ENCODE peak calls at places on chromosomes 3 and 15, in ten cellular contexts. One of them, this sample, is unnamed.
A peak's percentile ranks its signal among the peaks of the same experiment; 100 is the strongest.

GRCh38 chr3:47652142-47652541 is 73.5 kb upstream of the CSPG5 start:
- DNase-seq in amniotic stem cell: no peak
- DNase-seq in HFF-Myc: no peak
- DNase-seq in H54: no peak
- DNase-seq in stimulated activated CD4-positive, alpha-beta T cell treated with anti-CD3 and anti-CD28 coated beads, Interleukin-1b, Interleukin-23, amount 100 ng/mL, for 24 hours: no peak
- DNase-seq in ACHN: no peak
- DNase-seq in EL: no peak
- DNase-seq in NCI-H1417: peak; percentile 24
- DNase-seq in renal cortical epithelial cell: no peak
- DNase-seq in dermis microvascular lymphatic vessel endothelial cell: no peak
- DNase-seq in this sample: no peak

GRCh38 chr3:72006631-72007556 is 221.9 kb upstream of the PROK2 start:
- DNase-seq in stimulated activated CD4-positive, alpha-beta T cell treated with anti-CD3 and anti-CD28 coated beads, Interleukin-1b, Interleukin-23, amount 100 ng/mL, for 24 hours: no peak
- DNase-seq in renal cortical epithelial cell: no peak
- DNase-seq in amniotic stem cell: no peak
- DNase-seq in EL: no peak
- DNase-seq in HFF-Myc: no peak
- DNase-seq in H54: no peak
- DNase-seq in dermis microvascular lymphatic vessel endothelial cell: no peak
- DNase-seq in NCI-H1417: no peak
- DNase-seq in ACHN: no peak
- DNase-seq in this sample: no peak

GRCh38 chr3:134078169-134078821 is 48.6 kb upstream of the SLCO2A1 start:
- DNase-seq in ACHN: no peak
- DNase-seq in dermis microvascular lymphatic vessel endothelial cell: no peak
- DNase-seq in renal cortical epithelial cell: peak; percentile 20
- DNase-seq in H54: no peak
- DNase-seq in NCI-H1417: no peak
- DNase-seq in HFF-Myc: no peak
- DNase-seq in amniotic stem cell: no peak
- DNase-seq in EL: peak; percentile 70
- DNase-seq in stimulated activated CD4-positive, alpha-beta T cell treated with anti-CD3 and anti-CD28 coated beads, Interleukin-1b, Interleukin-23, amount 100 ng/mL, for 24 hours: no peak
- DNase-seq in this sample: no peak

GRCh38 chr3:150055332-150055731 is 84.6 kb upstream of the PFN2 start:
- DNase-seq in ACHN: no peak
- DNase-seq in NCI-H1417: peak; percentile 59
- DNase-seq in HFF-Myc: no peak
- DNase-seq in H54: no peak
- DNase-seq in stimulated activated CD4-positive, alpha-beta T cell treated with anti-CD3 and anti-CD28 coated beads, Interleukin-1b, Interleukin-23, amount 100 ng/mL, for 24 hours: no peak
- DNase-seq in dermis microvascular lymphatic vessel endothelial cell: no peak
- DNase-seq in EL: no peak
- DNase-seq in renal cortical epithelial cell: no peak
- DNase-seq in amniotic stem cell: no peak
- DNase-seq in this sample: no peak

GRCh38 chr3:52792961-52793695 is 1.5 kb upstream of the ITIH3 start:
- DNase-seq in amniotic stem cell: no peak
- DNase-seq in ACHN: no peak
- DNase-seq in H54: peak; percentile 29
- DNase-seq in NCI-H1417: no peak
- DNase-seq in renal cortical epithelial cell: no peak
- DNase-seq in HFF-Myc: no peak
- DNase-seq in EL: peak; percentile 21
- DNase-seq in dermis microvascular lymphatic vessel endothelial cell: no peak
- DNase-seq in stimulated activated CD4-positive, alpha-beta T cell treated with anti-CD3 and anti-CD28 coated beads, Interleukin-1b, Interleukin-23, amount 100 ng/mL, for 24 hours: no peak
- DNase-seq in this sample: no peak

GRCh38 chr3:177460100-177460499 is 262.8 kb upstream of the TBL1XR1 start:
- DNase-seq in HFF-Myc: no peak
- DNase-seq in dermis microvascular lymphatic vessel endothelial cell: no peak
- DNase-seq in EL: no peak
- DNase-seq in amniotic stem cell: no peak
- DNase-seq in ACHN: no peak
- DNase-seq in renal cortical epithelial cell: no peak
- DNase-seq in stimulated activated CD4-positive, alpha-beta T cell treated with anti-CD3 and anti-CD28 coated beads, Interleukin-1b, Interleukin-23, amount 100 ng/mL, for 24 hours: no peak
- DNase-seq in NCI-H1417: no peak
- DNase-seq in H54: no peak
- DNase-seq in this sample: no peak

GRCh38 chr3:112000971-112001370 is 2.2 kb downstream of the TAGLN3 start:
- DNase-seq in H54: no peak
- DNase-seq in NCI-H1417: peak; percentile 25
- DNase-seq in EL: no peak
- DNase-seq in HFF-Myc: no peak
- DNase-seq in ACHN: no peak
- DNase-seq in renal cortical epithelial cell: no peak
- DNase-seq in amniotic stem cell: no peak
- DNase-seq in dermis microvascular lymphatic vessel endothelial cell: no peak
- DNase-seq in stimulated activated CD4-positive, alpha-beta T cell treated with anti-CD3 and anti-CD28 coated beads, Interleukin-1b, Interleukin-23, amount 100 ng/mL, for 24 hours: no peak
- DNase-seq in this sample: no peak

GRCh38 chr3:3699816-3700633 is 99.2 kb upstream of the LRRN1 start:
- DNase-seq in ACHN: peak; percentile 3
- DNase-seq in NCI-H1417: peak; percentile 3
- DNase-seq in stimulated activated CD4-positive, alpha-beta T cell treated with anti-CD3 and anti-CD28 coated beads, Interleukin-1b, Interleukin-23, amount 100 ng/mL, for 24 hours: no peak
- DNase-seq in dermis microvascular lymphatic vessel endothelial cell: no peak
- DNase-seq in HFF-Myc: no peak
- DNase-seq in renal cortical epithelial cell: peak; percentile 81
- DNase-seq in EL: no peak
- DNase-seq in amniotic stem cell: no peak
- DNase-seq in H54: no peak
- DNase-seq in this sample: no peak

GRCh38 chr15:70291295-70291694 is 193.6 kb upstream of the TLE3 start:
- DNase-seq in dermis microvascular lymphatic vessel endothelial cell: no peak
- DNase-seq in H54: no peak
- DNase-seq in stimulated activated CD4-positive, alpha-beta T cell treated with anti-CD3 and anti-CD28 coated beads, Interleukin-1b, Interleukin-23, amount 100 ng/mL, for 24 hours: no peak
- DNase-seq in amniotic stem cell: no peak
- DNase-seq in NCI-H1417: no peak
- DNase-seq in HFF-Myc: no peak
- DNase-seq in renal cortical epithelial cell: no peak
- DNase-seq in EL: no peak
- DNase-seq in ACHN: no peak
- DNase-seq in this sample: no peak

GRCh38 chr3:37519661-37520060 is 342.0 kb upstream of the CTDSPL start:
- DNase-seq in HFF-Myc: no peak
- DNase-seq in stimulated activated CD4-positive, alpha-beta T cell treated with anti-CD3 and anti-CD28 coated beads, Interleukin-1b, Interleukin-23, amount 100 ng/mL, for 24 hours: no peak
- DNase-seq in ACHN: no peak
- DNase-seq in NCI-H1417: no peak
- DNase-seq in dermis microvascular lymphatic vessel endothelial cell: no peak
- DNase-seq in renal cortical epithelial cell: no peak
- DNase-seq in amniotic stem cell: no peak
- DNase-seq in EL: no peak
- DNase-seq in H54: no peak
- DNase-seq in this sample: no peak

GRCh38 chr3:43691120-43692002 is 623 bp downstream of the ABHD5 start:
- DNase-seq in ACHN: peak; percentile 63
- DNase-seq in renal cortical epithelial cell: peak; percentile 44
- DNase-seq in H54: peak; percentile 46
- DNase-seq in amniotic stem cell: no peak
- DNase-seq in NCI-H1417: peak; percentile 44
- DNase-seq in dermis microvascular lymphatic vessel endothelial cell: no peak
- DNase-seq in HFF-Myc: no peak
- DNase-seq in stimulated activated CD4-positive, alpha-beta T cell treated with anti-CD3 and anti-CD28 coated beads, Interleukin-1b, Interleukin-23, amount 100 ng/mL, for 24 hours: peak; percentile 17
- DNase-seq in EL: peak; percentile 66
- DNase-seq in this sample: peak; percentile 44

GRCh38 chr3:40845447-40845846 is 320.7 kb downstream of the ZNF621 start:
- DNase-seq in ACHN: no peak
- DNase-seq in EL: no peak
- DNase-seq in stimulated activated CD4-positive, alpha-beta T cell treated with anti-CD3 and anti-CD28 coated beads, Interleukin-1b, Interleukin-23, amount 100 ng/mL, for 24 hours: no peak
- DNase-seq in HFF-Myc: no peak
- DNase-seq in dermis microvascular lymphatic vessel endothelial cell: no peak
- DNase-seq in renal cortical epithelial cell: no peak
- DNase-seq in NCI-H1417: no peak
- DNase-seq in amniotic stem cell: no peak
- DNase-seq in H54: no peak
- DNase-seq in this sample: no peak

GRCh38 chr3:108180214-108180613 is 42.0 kb downstream of the IFT57 start:
- DNase-seq in HFF-Myc: no peak
- DNase-seq in NCI-H1417: no peak
- DNase-seq in renal cortical epithelial cell: peak; percentile 46
- DNase-seq in dermis microvascular lymphatic vessel endothelial cell: no peak
- DNase-seq in amniotic stem cell: no peak
- DNase-seq in EL: peak; percentile 75
- DNase-seq in stimulated activated CD4-positive, alpha-beta T cell treated with anti-CD3 and anti-CD28 coated beads, Interleukin-1b, Interleukin-23, amount 100 ng/mL, for 24 hours: no peak
- DNase-seq in H54: no peak
- DNase-seq in ACHN: no peak
- DNase-seq in this sample: no peak

GRCh38 chr3:46998121-46998851 is 18.8 kb downstream of the NBEAL2 start:
- DNase-seq in ACHN: peak; percentile 49
- DNase-seq in NCI-H1417: peak; percentile 13
- DNase-seq in amniotic stem cell: no peak
- DNase-seq in H54: peak; percentile 67
- DNase-seq in renal cortical epithelial cell: peak; percentile 33
- DNase-seq in dermis microvascular lymphatic vessel endothelial cell: peak; percentile 42
- DNase-seq in stimulated activated CD4-positive, alpha-beta T cell treated with anti-CD3 and anti-CD28 coated beads, Interleukin-1b, Interleukin-23, amount 100 ng/mL, for 24 hours: peak; percentile 52
- DNase-seq in HFF-Myc: no peak
- DNase-seq in EL: peak; percentile 29
- DNase-seq in this sample: peak; percentile 69

GRCh38 chr3:171058058-171058457 is 31.5 kb upstream of the SLC2A2 start:
- DNase-seq in dermis microvascular lymphatic vessel endothelial cell: no peak
- DNase-seq in renal cortical epithelial cell: peak; percentile 70
- DNase-seq in ACHN: no peak
- DNase-seq in EL: peak; percentile 54
- DNase-seq in HFF-Myc: no peak
- DNase-seq in H54: no peak
- DNase-seq in amniotic stem cell: no peak
- DNase-seq in NCI-H1417: no peak
- DNase-seq in stimulated activated CD4-positive, alpha-beta T cell treated with anti-CD3 and anti-CD28 coated beads, Interleukin-1b, Interleukin-23, amount 100 ng/mL, for 24 hours: no peak
- DNase-seq in this sample: no peak

GRCh38 chr15:70033529-70034140 is 64.1 kb downstream of the TLE3 start:
- DNase-seq in renal cortical epithelial cell: peak; percentile 13
- DNase-seq in HFF-Myc: no peak
- DNase-seq in amniotic stem cell: no peak
- DNase-seq in NCI-H1417: no peak
- DNase-seq in stimulated activated CD4-positive, alpha-beta T cell treated with anti-CD3 and anti-CD28 coated beads, Interleukin-1b, Interleukin-23, amount 100 ng/mL, for 24 hours: no peak
- DNase-seq in H54: no peak
- DNase-seq in dermis microvascular lymphatic vessel endothelial cell: no peak
- DNase-seq in EL: peak; percentile 63
- DNase-seq in ACHN: no peak
- DNase-seq in this sample: no peak

GRCh38 chr3:18580268-18580667 is 155.1 kb upstream of the SATB1 start:
- DNase-seq in H54: no peak
- DNase-seq in stimulated activated CD4-positive, alpha-beta T cell treated with anti-CD3 and anti-CD28 coated beads, Interleukin-1b, Interleukin-23, amount 100 ng/mL, for 24 hours: no peak
- DNase-seq in dermis microvascular lymphatic vessel endothelial cell: no peak
- DNase-seq in NCI-H1417: peak; percentile 2
- DNase-seq in renal cortical epithelial cell: no peak
- DNase-seq in HFF-Myc: no peak
- DNase-seq in ACHN: no peak
- DNase-seq in EL: no peak
- DNase-seq in amniotic stem cell: no peak
- DNase-seq in this sample: no peak

GRCh38 chr3:178043084-178043483 is 493.2 kb upstream of the KCNMB2 start:
- DNase-seq in amniotic stem cell: no peak
- DNase-seq in H54: no peak
- DNase-seq in ACHN: no peak
- DNase-seq in NCI-H1417: no peak
- DNase-seq in renal cortical epithelial cell: no peak
- DNase-seq in HFF-Myc: no peak
- DNase-seq in EL: no peak
- DNase-seq in dermis microvascular lymphatic vessel endothelial cell: no peak
- DNase-seq in stimulated activated CD4-positive, alpha-beta T cell treated with anti-CD3 and anti-CD28 coated beads, Interleukin-1b, Interleukin-23, amount 100 ng/mL, for 24 hours: no peak
- DNase-seq in this sample: no peak

GRCh38 chr3:123679712-123680386 is 95.0 kb upstream of the HACD2 start:
- DNase-seq in EL: no peak
- DNase-seq in NCI-H1417: no peak
- DNase-seq in ACHN: no peak
- DNase-seq in renal cortical epithelial cell: no peak
- DNase-seq in dermis microvascular lymphatic vessel endothelial cell: no peak
- DNase-seq in H54: no peak
- DNase-seq in amniotic stem cell: no peak
- DNase-seq in HFF-Myc: no peak
- DNase-seq in stimulated activated CD4-positive, alpha-beta T cell treated with anti-CD3 and anti-CD28 coated beads, Interleukin-1b, Interleukin-23, amount 100 ng/mL, for 24 hours: no peak
- DNase-seq in this sample: no peak

This sample was measured in A549.